ENCODE peak calls at places on chromosomes 11 and 22, in six cellular contexts. U is kidney, B is left ventricle myocardium inferior, O is cardiac fibroblast, I is AG04450, A is GM03348. R is an unnamed sample.

GRCh38 chr11:68525930-68526329 is 65.4 kb downstream of the PPP6R3 start:
- DNase-seq in U (no peak), B (no peak), O (peak; percentile 51), I (no peak), A (no peak), R (no peak)

GRCh38 chr11:57361926-57362325 is 19.0 kb downstream of the PRG3 start:
- DNase-seq in U (no peak), B (no peak), O (no peak), I (no peak), A (no peak), R (no peak)

GRCh38 chr11:116543099-116543498 is 229.7 kb downstream of the BUD13 start:
- DNase-seq in U (peak; percentile 2), B (no peak), O (no peak), I (no peak), A (no peak), R (peak; percentile 0)

GRCh38 chr11:10488581-10489443 is 33.7 kb downstream of the AMPD3 start:
- DNase-seq in U (no peak), B (no peak), O (no peak), I (no peak), A (no peak), R (peak; percentile 70)

GRCh38 chr22:36465232-36466021 is 16.0 kb downstream of the TXN2 start:
- DNase-seq in U (peak; percentile 95), B (peak; percentile 75), O (peak; percentile 95), I (peak; percentile 83), A (peak; percentile 82), R (peak; percentile 92)

GRCh38 chr22:50014655-50015401 is 2.3 kb upstream of the IL17REL start:
- DNase-seq in U (peak; percentile 70), B (peak; percentile 8), O (no peak), I (no peak), A (no peak), R (peak; percentile 82)

GRCh38 chr11:79438631-79439429 is 2.0 kb downstream of the TENM4 start:
- DNase-seq in U (no peak), B (peak; percentile 23), O (peak; percentile 38), I (no peak), A (peak; percentile 60), R (no peak)

GRCh38 chr11:128908391-128909246 is 17.5 kb downstream of the KCNJ5 start:
- DNase-seq in U (peak; percentile 85), B (peak; percentile 73), O (peak; percentile 81), I (peak; percentile 26), A (peak; percentile 88), R (peak; percentile 90)

GRCh38 chr11:48116843-48117242 is 99.8 kb upstream of the OR4B1 start:
- DNase-seq in U (no peak), B (no peak), O (peak; percentile 55), I (no peak), A (no peak), R (no peak)

GRCh38 chr22:40001800-40002577 is 7.2 kb downstream of the FAM83F start:
- DNase-seq in U (peak; percentile 45), B (no peak), O (no peak), I (no peak), A (no peak), R (no peak)